ENCODE peak calls at places on chromosomes 13 and 19, in four cellular contexts. F is RWPE2, I is gastrocnemius medialis, C is mammary epithelial cell. L is an unnamed sample.

GRCh38 chr13:114112826-114113322 is 19.5 kb downstream of the RASA3 start:
- DNase-seq in F (peak; percentile 21), I (peak; percentile 7), C (no peak), L (no peak)

GRCh38 chr13:36612242-36612641 is 61.6 kb upstream of the SERTM1 start:
- DNase-seq in F (no peak), I (no peak), C (no peak), L (no peak)

GRCh38 chr19:32675720-32676185 is at the start of gene RGS9BP:
- DNase-seq in F (peak; percentile 80), I (peak; percentile 90), C (no peak), L (peak; percentile 58)

GRCh38 chr13:39253774-39254173 is 215.5 kb downstream of the NHLRC3 start:
- DNase-seq in F (no peak), I (no peak), C (no peak), L (no peak)

GRCh38 chr13:102212729-102213128 is 189.1 kb downstream of the FGF14 start:
- DNase-seq in F (no peak), I (no peak), C (no peak), L (no peak)

GRCh38 chr13:31824705-31825512 is 85.6 kb downstream of the RXFP2 start:
- DNase-seq in F (no peak), I (no peak), C (no peak), L (no peak)

GRCh38 chr19:2490659-2491058 is 14.7 kb downstream of the GADD45B start:
- DNase-seq in F (no peak), I (no peak), C (no peak), L (no peak)

GRCh38 chr13:89783221-89783755 is 1564.2 kb upstream of the MIR17HG start:
- DNase-seq in F (no peak), I (no peak), C (peak; percentile 0), L (no peak)

GRCh38 chr13:101942038-101942437 is 459.8 kb downstream of the FGF14 start:
- DNase-seq in F (no peak), I (no peak), C (peak; percentile 43), L (no peak)

GRCh38 chr19:35224681-35225604 is 3.6 kb downstream of the FAM187B start:
- DNase-seq in F (no peak), I (no peak), C (no peak), L (no peak)

GRCh38 chr13:113288880-113289279 is 8.2 kb upstream of the LAMP1 start:
- DNase-seq in F (no peak), I (peak; percentile 51), C (peak; percentile 66), L (no peak)

GRCh38 chr13:23558675-23559536 is 11.3 kb upstream of the TNFRSF19 start:
- DNase-seq in F (no peak), I (peak; percentile 88), C (peak; percentile 97), L (no peak)

GRCh38 chr19:2385053-2385721 is 25.1 kb downstream of the TMPRSS9 start:
- DNase-seq in F (peak; percentile 92), I (peak; percentile 83), C (peak; percentile 89), L (peak; percentile 78)

GRCh38 chr13:59178344-59178743 is 985.4 kb downstream of the DIAPH3 start:
- DNase-seq in F (no peak), I (no peak), C (no peak), L (no peak)

GRCh38 chr19:30546332-30546731 is 174.1 kb downstream of the ZNF536 start:
- DNase-seq in F (no peak), I (no peak), C (no peak), L (no peak)

GRCh38 chr19:708154-709141 is at the start of gene PALM:
- DNase-seq in F (no peak), I (no peak), C (no peak), L (no peak)

GRCh38 chr13:32316030-32316344 is 679 bp downstream of the BRCA2 start:
- DNase-seq in F (no peak), I (no peak), C (no peak), L (no peak)

GRCh38 chr19:4088975-4089374 is 22.3 kb upstream of the ZBTB7A start:
- DNase-seq in F (no peak), I (no peak), C (no peak), L (no peak)

GRCh38 chr19:41297628-41298326 is 12.2 kb upstream of the CCDC97 start:
- DNase-seq in F (no peak), I (peak; percentile 40), C (no peak), L (no peak)

GRCh38 chr19:5308471-5309437 is 31.9 kb downstream of the PTPRS start:
- DNase-seq in F (no peak), I (peak; percentile 71), C (peak; percentile 87), L (peak; percentile 86)

GRCh38 chr19:42202290-42202867 is 15.1 kb downstream of the DEDD2 start:
- DNase-seq in F (no peak), I (no peak), C (no peak), L (no peak)

GRCh38 chr19:35828694-35829301 is 16.2 kb upstream of the PRODH2 start:
- DNase-seq in F (no peak), I (no peak), C (peak; percentile 45), L (no peak)

GRCh38 chr19:11446652-11447301 is 11.3 kb downstream of the PRKCSH start:
- DNase-seq in F (no peak), I (no peak), C (no peak), L (no peak)

GRCh38 chr19:38793186-38793585 is 4.2 kb downstream of the LGALS7B start:
- DNase-seq in F (no peak), I (no peak), C (peak; percentile 74), L (no peak)

GRCh38 chr19:45404557-45405434 is at the start of gene PPP1R13L:
- DNase-seq in F (peak; percentile 97), I (peak; percentile 72), C (peak; percentile 94), L (peak; percentile 96)

GRCh38 chr13:24040835-24041234 is 119.7 kb upstream of the SPATA13 start:
- DNase-seq in F (no peak), I (no peak), C (no peak), L (no peak)

GRCh38 chr19:9043524-9043923 is 33.3 kb upstream of the MUC16 start:
- DNase-seq in F (no peak), I (no peak), C (no peak), L (no peak)

GRCh38 chr19:7748756-7749155 is 1.4 kb upstream of the CD209 start:
- DNase-seq in F (no peak), I (no peak), C (peak; percentile 48), L (no peak)

GRCh38 chr13:33639640-33640080 is 178.3 kb upstream of the RFC3 start:
- DNase-seq in F (no peak), I (no peak), C (peak; percentile 69), L (no peak)

GRCh38 chr13:52319876-52320275 is 86.1 kb downstream of the THSD1 start:
- DNase-seq in F (no peak), I (no peak), C (peak; percentile 25), L (no peak)

GRCh38 chr13:35557475-35557874 is 81.0 kb upstream of the MAB21L1 start:
- DNase-seq in F (no peak), I (no peak), C (no peak), L (no peak)

GRCh38 chr19:32165176-32165575 is 180.2 kb upstream of the ZNF507 start:
- DNase-seq in F (no peak), I (no peak), C (no peak), L (no peak)

DNA sequence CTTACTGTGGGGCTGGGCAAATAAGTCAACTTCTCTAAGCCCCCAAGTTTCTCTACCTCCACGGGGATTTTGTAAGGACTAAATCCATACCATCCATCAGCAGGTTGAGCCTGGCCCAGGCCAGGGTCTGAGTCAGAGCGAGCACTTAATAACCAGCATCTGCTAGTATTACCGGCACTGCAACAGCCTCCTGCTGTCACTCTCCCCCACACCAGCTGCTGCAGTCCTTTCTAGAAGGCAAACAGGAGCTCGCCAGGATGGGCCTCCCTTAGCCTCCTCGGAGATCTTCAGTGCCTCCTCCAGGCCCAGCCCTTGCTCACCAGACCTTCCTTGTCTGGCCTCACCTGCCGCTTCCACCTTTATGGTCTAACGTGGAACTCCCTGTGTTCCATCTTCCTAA is 3.2 kb downstream of the NAPA start:
- DNase-seq in F (no peak), I (peak; percentile 84), C (no peak), L (no peak)
- H3K4me1 ChIP-seq in F (peaks cover 28% of the 10 kb centered on the region), I (peaks cover 76% of the 10 kb centered on the region), C (peaks cover 31% of the 10 kb centered on the region), L (peaks cover 38% of the 10 kb centered on the region)

DNA sequence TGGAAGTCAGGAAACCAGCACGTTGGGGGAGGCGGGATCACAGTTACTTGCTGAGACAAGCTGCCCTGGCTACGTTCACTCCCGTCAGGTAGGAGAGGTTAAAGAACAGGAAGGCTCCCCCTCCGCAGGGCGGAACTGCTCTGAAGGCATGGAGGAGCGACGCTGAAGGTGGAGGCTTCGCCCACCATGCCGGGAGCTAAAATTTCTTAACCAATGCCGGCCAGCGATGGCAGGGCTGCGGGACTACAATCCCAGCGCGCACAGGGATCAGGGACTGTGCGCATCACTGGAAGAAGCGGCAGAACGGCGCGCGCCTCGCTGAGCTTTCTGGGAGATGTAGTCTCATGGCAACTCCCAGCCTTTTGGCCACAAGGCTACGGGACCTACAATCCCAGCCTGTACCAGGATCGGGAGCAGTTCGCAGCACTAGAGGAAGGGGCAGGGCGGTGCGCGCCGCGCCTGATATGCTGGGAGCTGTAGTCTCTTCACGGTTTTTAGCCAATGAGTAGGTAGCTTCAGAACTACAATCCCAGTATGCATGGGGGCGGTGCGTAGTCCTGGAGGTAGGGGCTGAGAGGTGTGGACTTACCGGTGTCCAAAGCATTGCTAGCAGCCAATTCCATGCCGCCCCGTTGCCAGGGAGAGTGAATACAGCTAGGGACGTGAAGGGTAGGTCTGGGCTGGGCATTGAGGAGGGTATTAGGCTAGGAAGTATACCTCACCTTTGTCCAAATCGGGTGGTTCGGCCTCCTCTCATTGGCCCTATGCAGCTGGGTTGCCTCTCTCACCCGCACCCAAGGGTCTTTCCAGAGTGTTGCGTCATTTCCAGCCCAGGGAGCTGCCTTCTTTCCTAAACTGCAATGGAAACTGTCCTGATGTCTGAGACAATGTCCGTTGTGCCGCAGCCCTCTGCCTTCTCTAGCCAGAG is 12.8 kb upstream of the ZNF682 start:
- DNase-seq in F (peak; percentile 91), I (peak; percentile 85), C (peak; percentile 99), L (peak; percentile 95)
- TF ChIP-seq CTCF in F (no peak), I (no peak), C (no peak), L (no peak)

DNA sequence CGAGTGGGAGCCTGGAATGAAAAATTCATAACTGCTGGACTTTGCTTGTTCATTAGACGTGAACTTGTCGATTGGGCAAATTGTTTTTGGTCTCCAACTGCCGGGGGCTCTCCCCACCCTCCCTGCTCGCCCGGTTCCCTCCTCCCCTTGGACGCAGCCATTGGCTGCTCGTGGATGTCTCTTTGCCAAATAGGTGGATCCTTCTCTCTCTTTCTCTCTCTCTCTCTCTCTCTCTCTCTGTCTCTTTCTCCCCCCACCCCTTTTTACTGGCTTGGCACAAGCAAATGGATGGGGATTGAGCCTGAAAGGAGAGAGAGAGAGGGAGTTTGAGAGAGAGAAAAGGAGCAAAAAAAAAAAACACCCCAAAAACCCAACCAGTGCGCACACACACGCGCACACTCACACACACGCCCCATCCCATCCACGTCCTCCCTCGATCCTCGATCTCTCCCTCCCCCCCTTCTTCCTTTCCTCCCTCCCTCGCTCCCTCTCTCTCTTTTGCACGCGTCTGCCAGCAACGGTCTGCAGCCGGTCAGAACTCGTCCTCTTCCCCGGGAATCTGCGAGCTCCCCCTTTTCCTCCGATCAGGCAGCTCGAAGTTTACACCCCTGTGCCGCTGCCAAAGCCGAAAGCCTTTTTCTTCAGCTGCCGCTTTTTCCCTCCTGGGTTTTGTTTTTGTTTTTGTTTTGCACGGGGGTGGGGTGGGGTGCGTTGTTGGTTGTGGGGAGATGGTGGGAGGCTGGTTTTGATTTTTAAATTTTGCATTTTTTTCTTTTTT is 27.8 kb downstream of the NFIX start:
- DNase-seq in F (peak; percentile 85), I (peak; percentile 91), C (peak; percentile 95), L (peak; percentile 93)
- H3K4me1 ChIP-seq in F (peaks cover 34% of the 10 kb centered on the region), I (peaks cover 77% of the 10 kb centered on the region), C (peaks cover 74% of the 10 kb centered on the region), L (peaks cover 17% of the 10 kb centered on the region)

DNA sequence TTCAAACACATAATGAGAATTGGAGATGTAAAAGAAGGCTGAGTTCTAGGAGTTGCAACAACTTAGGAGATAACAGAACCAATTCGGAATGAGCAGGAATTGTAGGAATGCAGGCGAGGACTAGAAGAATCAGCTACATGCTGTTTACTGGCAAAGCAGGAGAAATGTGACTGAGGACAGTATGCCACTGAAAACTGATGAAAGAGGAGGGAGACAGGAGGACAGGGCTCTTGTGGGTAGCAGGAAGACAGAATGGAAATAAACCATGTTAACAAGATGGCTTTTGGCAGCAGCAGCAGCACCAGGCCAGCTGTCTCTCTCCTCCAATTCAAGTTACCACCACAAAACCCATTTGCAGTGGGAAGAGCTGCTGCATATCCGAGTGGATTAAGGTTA is 91.0 kb upstream of the SLC15A1 start:
- DNase-seq in F (no peak), I (no peak), C (no peak), L (no peak)
- TF ChIP-seq CTCF in F (no peak), I (no peak), C (no peak), L (no peak)

L was measured in breast epithelium.